ENCODE peak calls at places on chromosomes 2 and 18, in four cellular contexts. One of them, this sample, is unnamed.

GRCh38 chr2:126655500-126656310 is at the start of gene GYPC:
- DNase-seq in IMR-90: peak
- DNase-seq in mesendoderm: peak
- DNase-seq in neuronal stem cell: peak
- DNase-seq in this sample: peak

GRCh38 chr2:27069436-27069835 is 2.0 kb downstream of the OST4 start:
- DNase-seq in IMR-90: no peak
- DNase-seq in mesendoderm: no peak
- DNase-seq in neuronal stem cell: no peak
- DNase-seq in this sample: no peak

GRCh38 chr18:62018034-62018760 is 125.4 kb upstream of the RNF152 start:
- DNase-seq in IMR-90: peak
- DNase-seq in mesendoderm: no peak
- DNase-seq in neuronal stem cell: no peak
- DNase-seq in this sample: peak

GRCh38 chr2:189659734-189660133 is 1.5 kb upstream of the ASNSD1 start:
- DNase-seq in IMR-90: peak
- DNase-seq in mesendoderm: no peak
- DNase-seq in neuronal stem cell: no peak
- DNase-seq in this sample: peak

GRCh38 chr2:220469201-220469600 is 841.8 kb downstream of the SLC4A3 start:
- DNase-seq in IMR-90: peak
- DNase-seq in mesendoderm: no peak
- DNase-seq in neuronal stem cell: no peak
- DNase-seq in this sample: peak

GRCh38 chr2:193368615-193369014 is 1173.9 kb upstream of the TMEFF2 start:
- DNase-seq in IMR-90: no peak
- DNase-seq in mesendoderm: no peak
- DNase-seq in neuronal stem cell: no peak
- DNase-seq in this sample: no peak

GRCh38 chr2:100334929-100335328 is 12.6 kb upstream of the LONRF2 start:
- DNase-seq in IMR-90: no peak
- DNase-seq in mesendoderm: no peak
- DNase-seq in neuronal stem cell: no peak
- DNase-seq in this sample: no peak

GRCh38 chr18:63646916-63647315 is 2.9 kb upstream of the SERPINB4 start:
- DNase-seq in IMR-90: no peak
- DNase-seq in mesendoderm: no peak
- DNase-seq in neuronal stem cell: no peak
- DNase-seq in this sample: no peak

GRCh38 chr2:142100139-142100873 is 30.5 kb downstream of the LRP1B start:
- DNase-seq in IMR-90: no peak
- DNase-seq in mesendoderm: no peak
- DNase-seq in neuronal stem cell: no peak
- DNase-seq in this sample: no peak

GRCh38 chr2:146108993-146109392 is 1589.1 kb upstream of the ZEB2 start:
- DNase-seq in IMR-90: peak
- DNase-seq in mesendoderm: no peak
- DNase-seq in neuronal stem cell: no peak
- DNase-seq in this sample: no peak

GRCh38 chr18:63178526-63178880 is 141.1 kb downstream of the BCL2 start:
- DNase-seq in IMR-90: no peak
- DNase-seq in mesendoderm: no peak
- DNase-seq in neuronal stem cell: no peak
- DNase-seq in this sample: no peak

DNA sequence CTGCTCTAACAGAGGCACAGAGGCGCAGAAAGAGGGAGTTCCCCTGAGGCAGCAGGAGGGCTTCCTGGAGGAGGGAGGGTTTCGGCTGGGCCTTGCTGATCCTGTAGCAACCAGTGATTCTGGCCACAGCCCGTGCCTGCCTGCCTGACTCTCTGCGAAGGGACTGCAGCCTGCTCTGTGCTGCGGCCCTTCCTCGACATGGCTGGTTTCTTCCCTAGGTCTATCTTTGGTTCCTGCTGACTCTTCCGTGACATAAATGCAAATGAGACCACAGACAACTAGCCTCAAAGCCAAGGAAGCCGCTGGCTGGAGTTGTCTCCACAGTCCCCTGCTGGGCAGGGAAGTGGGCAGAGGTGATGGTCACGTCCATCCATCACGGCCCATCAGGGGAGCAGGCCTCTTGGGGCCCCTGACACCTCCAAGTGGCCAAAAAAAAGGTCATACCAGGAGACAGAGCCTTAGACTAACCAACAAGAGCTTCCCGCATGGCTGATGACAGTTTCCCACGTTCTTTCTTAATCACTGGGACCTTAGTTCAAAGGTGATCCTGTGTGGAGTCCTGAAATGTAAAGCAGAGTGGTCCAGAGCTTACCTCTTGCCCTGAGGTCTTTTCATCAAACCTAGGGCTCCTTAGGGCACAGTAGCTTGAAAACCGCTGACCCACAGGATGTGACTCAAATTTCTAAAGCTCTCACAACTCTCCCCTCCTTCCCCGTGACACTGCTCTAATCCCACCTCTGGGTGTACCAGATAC is 55.3 kb downstream of the HS1BP3 start:
- DNase-seq in IMR-90: peak
- DNase-seq in mesendoderm: peak
- DNase-seq in neuronal stem cell: no peak
- DNase-seq in this sample: peak
- H2BK120ac ChIP-seq in IMR-90: peak
- H2BK120ac ChIP-seq in mesendoderm: no peak
- H2BK120ac ChIP-seq in neuronal stem cell: no peak
- H2BK120ac ChIP-seq in this sample: peak

DNA sequence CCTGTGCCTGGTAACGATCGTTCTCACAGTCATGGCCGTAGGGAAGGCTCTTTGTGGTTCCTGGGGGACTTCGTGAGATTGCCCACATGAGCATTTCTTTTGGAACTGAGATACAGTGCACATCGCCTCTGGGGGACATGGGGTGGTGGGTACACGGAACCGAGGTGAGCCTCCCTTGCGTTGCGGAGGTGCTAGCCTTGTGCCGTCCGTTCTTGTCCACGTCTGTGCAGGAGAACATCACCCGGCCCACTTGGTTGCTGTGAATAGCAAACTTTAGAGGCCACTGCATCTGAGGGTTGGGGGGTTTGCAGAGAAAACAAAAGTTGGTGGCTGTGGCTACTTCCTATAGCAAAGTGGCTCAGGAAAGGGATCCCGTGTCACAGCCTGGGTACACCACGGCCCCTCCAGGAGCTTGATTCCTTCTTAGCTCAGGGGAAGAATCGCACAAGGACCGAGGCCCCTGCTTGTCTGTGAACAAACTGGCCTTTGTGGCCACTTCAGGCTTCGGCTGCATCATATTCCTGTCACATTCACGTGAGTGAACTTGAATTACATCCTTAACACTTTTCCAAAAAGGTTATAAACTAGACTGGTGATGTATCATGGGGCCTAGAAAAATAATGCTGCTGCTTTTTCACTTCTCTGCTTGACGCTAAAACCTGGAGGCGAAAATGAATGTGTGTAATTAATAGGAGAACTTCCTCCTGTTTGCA is 72.6 kb downstream of the LRRFIP1 start:
- DNase-seq in IMR-90: no peak
- DNase-seq in mesendoderm: no peak
- DNase-seq in neuronal stem cell: no peak
- DNase-seq in this sample: no peak
- H2BK120ac ChIP-seq in IMR-90: no peak
- H2BK120ac ChIP-seq in mesendoderm: no peak
- H2BK120ac ChIP-seq in neuronal stem cell: no peak
- H2BK120ac ChIP-seq in this sample: peak

GRCh38 chr2:201971516-201972228 is 62.0 kb upstream of the FZD7 start:
- DNase-seq in IMR-90: peak
- DNase-seq in mesendoderm: no peak
- DNase-seq in neuronal stem cell: no peak
- DNase-seq in this sample: no peak
- H2BK120ac ChIP-seq in IMR-90: no peak
- H2BK120ac ChIP-seq in mesendoderm: no peak
- H2BK120ac ChIP-seq in neuronal stem cell: no peak
- H2BK120ac ChIP-seq in this sample: no peak

GRCh38 chr18:77131652-77132368 is 773 bp downstream of the MBP start:
- DNase-seq in IMR-90: no peak
- DNase-seq in mesendoderm: no peak
- DNase-seq in neuronal stem cell: no peak
- DNase-seq in this sample: peak

GRCh38 chr18:77134611-77135010 is 2.0 kb upstream of the MBP start:
- DNase-seq in IMR-90: no peak
- DNase-seq in mesendoderm: no peak
- DNase-seq in neuronal stem cell: no peak
- DNase-seq in this sample: no peak

GRCh38 chr18:77132369-77133050 is at the start of gene MBP:
- DNase-seq in IMR-90: no peak
- DNase-seq in mesendoderm: peak
- DNase-seq in neuronal stem cell: no peak
- DNase-seq in this sample: no peak

GRCh38 chr18:77133920-77134496 is 1.4 kb upstream of the MBP start:
- DNase-seq in IMR-90: no peak
- DNase-seq in mesendoderm: peak
- DNase-seq in neuronal stem cell: no peak
- DNase-seq in this sample: no peak

GRCh38 chr18:77133051-77133919 is 702 bp upstream of the MBP start:
- DNase-seq in IMR-90: no peak
- DNase-seq in mesendoderm: peak
- DNase-seq in neuronal stem cell: no peak
- DNase-seq in this sample: no peak
- H2BK120ac ChIP-seq in IMR-90: no peak
- H2BK120ac ChIP-seq in mesendoderm: no peak
- H2BK120ac ChIP-seq in neuronal stem cell: no peak
- H2BK120ac ChIP-seq in this sample: no peak

GRCh38 chr18:55589625-55590291 is 1.8 kb upstream of the TCF4 start:
- DNase-seq in IMR-90: peak
- DNase-seq in mesendoderm: peak
- DNase-seq in neuronal stem cell: peak
- DNase-seq in this sample: peak

GRCh38 chr18:55586841-55587240 is 1.2 kb downstream of the TCF4 start:
- DNase-seq in IMR-90: peak
- DNase-seq in mesendoderm: peak
- DNase-seq in neuronal stem cell: no peak
- DNase-seq in this sample: peak

GRCh38 chr18:55587341-55588000 is 521 bp downstream of the TCF4 start:
- DNase-seq in IMR-90: peak
- DNase-seq in mesendoderm: peak
- DNase-seq in neuronal stem cell: no peak
- DNase-seq in this sample: peak

GRCh38 chr18:55588876-55589595 is 1.0 kb upstream of the TCF4 start:
- DNase-seq in IMR-90: peak
- DNase-seq in mesendoderm: peak
- DNase-seq in neuronal stem cell: no peak
- DNase-seq in this sample: peak

GRCh38 chr18:55588001-55588875 is at the start of gene TCF4:
- DNase-seq in IMR-90: peak
- DNase-seq in mesendoderm: peak
- DNase-seq in neuronal stem cell: peak
- DNase-seq in this sample: peak
- H2BK120ac ChIP-seq in IMR-90: peak
- H2BK120ac ChIP-seq in mesendoderm: peak
- H2BK120ac ChIP-seq in neuronal stem cell: no peak
- H2BK120ac ChIP-seq in this sample: peak

DNA sequence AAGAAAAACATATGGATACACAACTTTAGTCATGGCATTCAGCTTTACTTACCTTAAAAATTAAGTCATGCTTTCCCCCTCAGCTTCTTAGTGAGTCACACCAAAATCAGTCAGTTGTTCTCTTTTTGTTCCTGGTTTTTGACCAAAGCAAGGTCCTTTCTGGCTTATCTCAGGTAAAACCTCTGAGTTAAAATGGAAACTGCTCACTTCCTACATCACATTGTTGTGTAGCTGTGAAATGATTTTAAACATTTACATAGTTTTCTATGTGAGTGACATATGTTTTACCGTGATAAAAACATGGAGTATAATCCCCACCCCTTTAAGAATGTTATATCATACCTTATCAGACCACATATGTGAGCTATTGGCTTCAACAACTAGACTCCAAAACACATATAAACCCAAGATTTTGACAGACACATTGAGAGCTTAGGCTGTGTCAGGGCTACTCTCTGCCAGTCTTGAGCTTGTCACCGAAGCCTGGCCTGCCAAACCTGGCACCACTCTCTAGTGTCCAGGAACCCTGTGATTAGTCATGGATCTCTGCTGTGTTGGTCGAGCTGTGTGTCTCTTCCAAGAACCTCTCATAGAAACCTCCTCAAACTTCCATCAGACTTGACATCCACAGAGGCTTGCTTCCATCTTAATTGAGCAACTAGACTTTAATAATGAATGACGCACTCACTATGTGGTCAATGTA is 294.4 kb upstream of the FBXO11 start:
- DNase-seq in IMR-90: no peak
- DNase-seq in mesendoderm: no peak
- DNase-seq in neuronal stem cell: no peak
- DNase-seq in this sample: no peak
- H2BK120ac ChIP-seq in IMR-90: no peak
- H2BK120ac ChIP-seq in mesendoderm: no peak
- H2BK120ac ChIP-seq in neuronal stem cell: no peak
- H2BK120ac ChIP-seq in this sample: no peak